ENCODE peak calls at places on chromosomes 2 and 18, in eight cellular contexts. Z is stomach; D is astrocyte of the hippocampus; V is HEK293T; N is NCI-H1092 treated with DMSO at 0.1 percent for 48 hours; B is GF-D8; E is stimulated activated CD8-positive, alpha-beta memory T cell treated with anti-CD3 and anti-CD28 coated beads, Interleukin-15, amount 100 ng/mL, for 48 hours; A is fibroblast of lung. J is an unnamed sample.

GRCh38 chr2:203533696-203534471 is 1.2 kb downstream of the RAPH1 start:
- DNase-seq in V (no peak), B (no peak), A (peak), Z (no peak), N (no peak), E (no peak), D (peak), J (no peak)

GRCh38 chr2:128498589-128498988 is 179.9 kb upstream of the HS6ST1 start:
- DNase-seq in Z (peak), E (no peak), D (no peak), A (no peak), B (no peak), V (no peak), N (no peak), J (no peak)

GRCh38 chr2:133063792-133064191 is 393.8 kb upstream of the LYPD1 start:
- DNase-seq in Z (no peak), A (peak), D (peak), E (no peak), V (peak), N (no peak), B (no peak), J (no peak)

GRCh38 chr2:101793277-101793969 is 95.9 kb downstream of the MAP4K4 start:
- DNase-seq in V (no peak), D (no peak), A (no peak), B (no peak), N (peak), E (no peak), Z (no peak), J (peak)

GRCh38 chr2:60341151-60341550 is 212.3 kb downstream of the BCL11A start:
- DNase-seq in A (no peak), N (no peak), B (no peak), E (no peak), V (no peak), Z (no peak), D (no peak), J (no peak)

GRCh38 chr2:74317696-74318095 is 25.5 kb downstream of the SLC4A5 start:
- DNase-seq in E (no peak), A (no peak), B (no peak), N (peak), Z (peak), V (no peak), D (peak), J (no peak)

GRCh38 chr2:29562896-29563295 is 358.5 kb downstream of the ALK start:
- DNase-seq in V (no peak), N (peak), Z (no peak), E (no peak), D (peak), A (peak), B (no peak), J (no peak)

GRCh38 chr2:150643106-150643730 is 155.8 kb upstream of the RND3 start:
- DNase-seq in D (peak), V (no peak), E (no peak), Z (no peak), B (no peak), A (peak), N (no peak), J (no peak)

GRCh38 chr18:21943456-21943855 is 202.9 kb downstream of the MIB1 start:
- DNase-seq in E (no peak), V (no peak), Z (no peak), A (no peak), D (no peak), N (no peak), B (peak), J (no peak)

GRCh38 chr2:192201116-192201515 is 6.4 kb upstream of the TMEFF2 start:
- DNase-seq in N (no peak), A (no peak), Z (no peak), D (no peak), V (no peak), B (no peak), E (no peak), J (no peak)

GRCh38 chr18:58315041-58315440 is 271.0 kb downstream of the NEDD4L start:
- DNase-seq in V (no peak), A (peak), D (no peak), Z (no peak), N (no peak), E (no peak), B (no peak), J (no peak)

GRCh38 chr2:18009891-18010290 is 131.4 kb downstream of the KCNS3 start:
- DNase-seq in Z (no peak), E (no peak), N (no peak), D (no peak), V (no peak), B (no peak), A (peak), J (no peak)

GRCh38 chr2:120935339-120936313 is 200.0 kb downstream of the GLI2 start:
- DNase-seq in E (no peak), A (peak), V (peak), N (no peak), B (no peak), Z (peak), D (peak), J (no peak)

GRCh38 chr18:49018553-49018943 is 67.8 kb upstream of the SMAD7 start:
- DNase-seq in N (no peak), B (no peak), E (no peak), Z (peak), A (no peak), D (no peak), V (no peak), J (no peak)

GRCh38 chr2:59025157-59025757 is 784.1 kb upstream of the FANCL start:
- DNase-seq in Z (peak), V (peak), A (peak), N (peak), D (peak), E (no peak), B (no peak), J (peak)

GRCh38 chr2:26608557-26608956 is 32.6 kb downstream of the CIB4 start:
- DNase-seq in N (no peak), D (no peak), A (no peak), Z (no peak), V (no peak), E (no peak), B (no peak), J (no peak)

GRCh38 chr18:79420033-79420745 is 24.5 kb downstream of the NFATC1 start:
- DNase-seq in Z (no peak), N (peak), A (no peak), D (no peak), B (no peak), V (no peak), E (no peak), J (no peak)

GRCh38 chr2:101355561-101356130 is 31.7 kb downstream of the CREG2 start:
- DNase-seq in N (no peak), D (no peak), V (no peak), E (no peak), B (no peak), A (no peak), Z (no peak), J (no peak)

GRCh38 chr2:110103060-110103961 is 12.3 kb downstream of the MALL start:
- DNase-seq in E (no peak), N (no peak), V (no peak), A (no peak), Z (no peak), D (no peak), B (no peak), J (no peak)

GRCh38 chr18:34627138-34627920 is 82.8 kb upstream of the DTNA start:
- DNase-seq in Z (no peak), D (no peak), E (no peak), A (no peak), V (no peak), B (no peak), N (no peak), J (no peak)

GRCh38 chr2:112867701-112868631 is 31.4 kb upstream of the IL1B start:
- DNase-seq in B (no peak), V (no peak), A (no peak), E (no peak), Z (no peak), N (no peak), D (no peak), J (no peak)

GRCh38 chr2:145040433-145040832 is 520.5 kb upstream of the ZEB2 start:
- DNase-seq in D (no peak), A (no peak), E (no peak), B (no peak), Z (no peak), V (no peak), N (no peak), J (no peak)

GRCh38 chr2:30964334-30964733 is 157.1 kb upstream of the CAPN13 start:
- DNase-seq in E (no peak), B (no peak), Z (no peak), N (no peak), A (no peak), D (no peak), V (no peak), J (no peak)

GRCh38 chr2:234483568-234484251 is 13.2 kb downstream of the ARL4C start:
- DNase-seq in N (no peak), Z (no peak), V (no peak), D (peak), B (peak), E (peak), A (no peak), J (no peak)

GRCh38 chr2:54741250-54741649 is 17.8 kb downstream of the EML6 start:
- DNase-seq in V (no peak), E (no peak), A (peak), B (no peak), D (no peak), N (no peak), Z (no peak), J (no peak)

GRCh38 chr2:240915526-240916335 is 9.6 kb downstream of the CROCC2 start:
- DNase-seq in Z (no peak), V (no peak), B (no peak), N (no peak), E (no peak), D (no peak), A (no peak), J (peak)

GRCh38 chr2:37768491-37768925 is 97.1 kb upstream of the CDC42EP3 start:
- DNase-seq in D (peak), E (no peak), A (peak), Z (peak), B (no peak), V (no peak), N (no peak), J (no peak)